ENCODE peak calls at places on chromosome 14, in six cellular contexts. One of them, this sample, is unnamed.

GRCh38 chr14:68702578-68702977 is 90.3 kb downstream of the ZFP36L1 start:
- DNase-seq in central memory CD8-positive, alpha-beta T cell: no peak
- DNase-seq in stimulated activated CD4-positive, alpha-beta T cell treated with anti-CD3 and anti-CD28 coated beads, Interleukin-15, amount 100 ng/mL, for 1 hour: no peak
- DNase-seq in type B pancreatic cell: no peak
- DNase-seq in dermis blood vessel endothelial cell: no peak
- DNase-seq in CD4-positive, CD25-positive, alpha-beta regulatory T cell: no peak
- DNase-seq in this sample: no peak

GRCh38 chr14:99497341-99497740 is 16.1 kb downstream of the CCNK start:
- DNase-seq in central memory CD8-positive, alpha-beta T cell: no peak
- DNase-seq in stimulated activated CD4-positive, alpha-beta T cell treated with anti-CD3 and anti-CD28 coated beads, Interleukin-15, amount 100 ng/mL, for 1 hour: no peak
- DNase-seq in type B pancreatic cell: no peak
- DNase-seq in dermis blood vessel endothelial cell: no peak
- DNase-seq in CD4-positive, CD25-positive, alpha-beta regulatory T cell: no peak
- DNase-seq in this sample: no peak

GRCh38 chr14:60327447-60328331 is 78.7 kb downstream of the PPM1A start:
- DNase-seq in central memory CD8-positive, alpha-beta T cell: no peak
- DNase-seq in stimulated activated CD4-positive, alpha-beta T cell treated with anti-CD3 and anti-CD28 coated beads, Interleukin-15, amount 100 ng/mL, for 1 hour: peak
- DNase-seq in type B pancreatic cell: no peak
- DNase-seq in dermis blood vessel endothelial cell: peak
- DNase-seq in CD4-positive, CD25-positive, alpha-beta regulatory T cell: peak
- DNase-seq in this sample: no peak

GRCh38 chr14:42224053-42224888 is 617.6 kb downstream of the LRFN5 start:
- DNase-seq in central memory CD8-positive, alpha-beta T cell: no peak
- DNase-seq in stimulated activated CD4-positive, alpha-beta T cell treated with anti-CD3 and anti-CD28 coated beads, Interleukin-15, amount 100 ng/mL, for 1 hour: no peak
- DNase-seq in type B pancreatic cell: no peak
- DNase-seq in dermis blood vessel endothelial cell: peak
- DNase-seq in CD4-positive, CD25-positive, alpha-beta regulatory T cell: no peak
- DNase-seq in this sample: no peak

GRCh38 chr14:59918824-59919581 is 941 bp upstream of the LRRC9 start:
- DNase-seq in central memory CD8-positive, alpha-beta T cell: no peak
- DNase-seq in stimulated activated CD4-positive, alpha-beta T cell treated with anti-CD3 and anti-CD28 coated beads, Interleukin-15, amount 100 ng/mL, for 1 hour: no peak
- DNase-seq in type B pancreatic cell: no peak
- DNase-seq in dermis blood vessel endothelial cell: peak
- DNase-seq in CD4-positive, CD25-positive, alpha-beta regulatory T cell: peak
- DNase-seq in this sample: no peak

GRCh38 chr14:69784942-69785341 is 12.1 kb downstream of the SLC10A1 start:
- DNase-seq in central memory CD8-positive, alpha-beta T cell: no peak
- DNase-seq in stimulated activated CD4-positive, alpha-beta T cell treated with anti-CD3 and anti-CD28 coated beads, Interleukin-15, amount 100 ng/mL, for 1 hour: no peak
- DNase-seq in type B pancreatic cell: no peak
- DNase-seq in dermis blood vessel endothelial cell: no peak
- DNase-seq in CD4-positive, CD25-positive, alpha-beta regulatory T cell: no peak
- DNase-seq in this sample: no peak

GRCh38 chr14:74144789-74145188 is 60.0 kb downstream of the LIN52 start:
- DNase-seq in central memory CD8-positive, alpha-beta T cell: no peak
- DNase-seq in stimulated activated CD4-positive, alpha-beta T cell treated with anti-CD3 and anti-CD28 coated beads, Interleukin-15, amount 100 ng/mL, for 1 hour: no peak
- DNase-seq in type B pancreatic cell: no peak
- DNase-seq in dermis blood vessel endothelial cell: no peak
- DNase-seq in CD4-positive, CD25-positive, alpha-beta regulatory T cell: peak
- DNase-seq in this sample: no peak

GRCh38 chr14:91749857-91750256 is 18.0 kb upstream of the CATSPERB start:
- DNase-seq in central memory CD8-positive, alpha-beta T cell: no peak
- DNase-seq in stimulated activated CD4-positive, alpha-beta T cell treated with anti-CD3 and anti-CD28 coated beads, Interleukin-15, amount 100 ng/mL, for 1 hour: no peak
- DNase-seq in type B pancreatic cell: no peak
- DNase-seq in dermis blood vessel endothelial cell: no peak
- DNase-seq in CD4-positive, CD25-positive, alpha-beta regulatory T cell: no peak
- DNase-seq in this sample: no peak

GRCh38 chr14:103819503-103820307 is 27.7 kb downstream of the PPP1R13B start:
- DNase-seq in central memory CD8-positive, alpha-beta T cell: no peak
- DNase-seq in stimulated activated CD4-positive, alpha-beta T cell treated with anti-CD3 and anti-CD28 coated beads, Interleukin-15, amount 100 ng/mL, for 1 hour: no peak
- DNase-seq in type B pancreatic cell: no peak
- DNase-seq in dermis blood vessel endothelial cell: peak
- DNase-seq in CD4-positive, CD25-positive, alpha-beta regulatory T cell: no peak
- DNase-seq in this sample: no peak

GRCh38 chr14:83779266-83779665 is 1750.7 kb upstream of the FLRT2 start:
- DNase-seq in central memory CD8-positive, alpha-beta T cell: no peak
- DNase-seq in stimulated activated CD4-positive, alpha-beta T cell treated with anti-CD3 and anti-CD28 coated beads, Interleukin-15, amount 100 ng/mL, for 1 hour: no peak
- DNase-seq in type B pancreatic cell: no peak
- DNase-seq in dermis blood vessel endothelial cell: peak
- DNase-seq in CD4-positive, CD25-positive, alpha-beta regulatory T cell: no peak
- DNase-seq in this sample: no peak

GRCh38 chr14:31932675-31933074 is 144.4 kb upstream of the ARHGAP5 start:
- DNase-seq in central memory CD8-positive, alpha-beta T cell: no peak
- DNase-seq in stimulated activated CD4-positive, alpha-beta T cell treated with anti-CD3 and anti-CD28 coated beads, Interleukin-15, amount 100 ng/mL, for 1 hour: no peak
- DNase-seq in type B pancreatic cell: no peak
- DNase-seq in dermis blood vessel endothelial cell: no peak
- DNase-seq in CD4-positive, CD25-positive, alpha-beta regulatory T cell: no peak
- DNase-seq in this sample: no peak

GRCh38 chr14:45261209-45261608 is 8.2 kb upstream of the MIS18BP1 start:
- DNase-seq in central memory CD8-positive, alpha-beta T cell: no peak
- DNase-seq in stimulated activated CD4-positive, alpha-beta T cell treated with anti-CD3 and anti-CD28 coated beads, Interleukin-15, amount 100 ng/mL, for 1 hour: no peak
- DNase-seq in type B pancreatic cell: no peak
- DNase-seq in dermis blood vessel endothelial cell: no peak
- DNase-seq in CD4-positive, CD25-positive, alpha-beta regulatory T cell: no peak
- DNase-seq in this sample: no peak

GRCh38 chr14:76844223-76844622 is 18.0 kb downstream of the LRRC74A start:
- DNase-seq in central memory CD8-positive, alpha-beta T cell: no peak
- DNase-seq in stimulated activated CD4-positive, alpha-beta T cell treated with anti-CD3 and anti-CD28 coated beads, Interleukin-15, amount 100 ng/mL, for 1 hour: peak
- DNase-seq in type B pancreatic cell: no peak
- DNase-seq in dermis blood vessel endothelial cell: peak
- DNase-seq in CD4-positive, CD25-positive, alpha-beta regulatory T cell: peak
- DNase-seq in this sample: peak

GRCh38 chr14:95046711-95047681 is 110.3 kb downstream of the DICER1 start:
- DNase-seq in central memory CD8-positive, alpha-beta T cell: no peak
- DNase-seq in stimulated activated CD4-positive, alpha-beta T cell treated with anti-CD3 and anti-CD28 coated beads, Interleukin-15, amount 100 ng/mL, for 1 hour: no peak
- DNase-seq in type B pancreatic cell: no peak
- DNase-seq in dermis blood vessel endothelial cell: no peak
- DNase-seq in CD4-positive, CD25-positive, alpha-beta regulatory T cell: no peak
- DNase-seq in this sample: no peak

GRCh38 chr14:103861413-103862392 is 14.3 kb upstream of the PPP1R13B start:
- DNase-seq in central memory CD8-positive, alpha-beta T cell: no peak
- DNase-seq in stimulated activated CD4-positive, alpha-beta T cell treated with anti-CD3 and anti-CD28 coated beads, Interleukin-15, amount 100 ng/mL, for 1 hour: no peak
- DNase-seq in type B pancreatic cell: no peak
- DNase-seq in dermis blood vessel endothelial cell: no peak
- DNase-seq in CD4-positive, CD25-positive, alpha-beta regulatory T cell: no peak
- DNase-seq in this sample: no peak

GRCh38 chr14:41925409-41925808 is 318.7 kb downstream of the LRFN5 start:
- DNase-seq in central memory CD8-positive, alpha-beta T cell: no peak
- DNase-seq in stimulated activated CD4-positive, alpha-beta T cell treated with anti-CD3 and anti-CD28 coated beads, Interleukin-15, amount 100 ng/mL, for 1 hour: no peak
- DNase-seq in type B pancreatic cell: no peak
- DNase-seq in dermis blood vessel endothelial cell: no peak
- DNase-seq in CD4-positive, CD25-positive, alpha-beta regulatory T cell: no peak
- DNase-seq in this sample: no peak

GRCh38 chr14:32038876-32039275 is 38.2 kb upstream of the ARHGAP5 start:
- DNase-seq in central memory CD8-positive, alpha-beta T cell: no peak
- DNase-seq in stimulated activated CD4-positive, alpha-beta T cell treated with anti-CD3 and anti-CD28 coated beads, Interleukin-15, amount 100 ng/mL, for 1 hour: no peak
- DNase-seq in type B pancreatic cell: no peak
- DNase-seq in dermis blood vessel endothelial cell: no peak
- DNase-seq in CD4-positive, CD25-positive, alpha-beta regulatory T cell: no peak
- DNase-seq in this sample: no peak

GRCh38 chr14:92340938-92341337 is 18.0 kb downstream of the SLC24A4 start:
- DNase-seq in central memory CD8-positive, alpha-beta T cell: no peak
- DNase-seq in stimulated activated CD4-positive, alpha-beta T cell treated with anti-CD3 and anti-CD28 coated beads, Interleukin-15, amount 100 ng/mL, for 1 hour: no peak
- DNase-seq in type B pancreatic cell: no peak
- DNase-seq in dermis blood vessel endothelial cell: no peak
- DNase-seq in CD4-positive, CD25-positive, alpha-beta regulatory T cell: no peak
- DNase-seq in this sample: no peak

GRCh38 chr14:68795602-68796417 is 2.9 kb upstream of the ZFP36L1 start:
- DNase-seq in central memory CD8-positive, alpha-beta T cell: peak
- DNase-seq in stimulated activated CD4-positive, alpha-beta T cell treated with anti-CD3 and anti-CD28 coated beads, Interleukin-15, amount 100 ng/mL, for 1 hour: peak
- DNase-seq in type B pancreatic cell: peak
- DNase-seq in dermis blood vessel endothelial cell: peak
- DNase-seq in CD4-positive, CD25-positive, alpha-beta regulatory T cell: peak
- DNase-seq in this sample: peak

GRCh38 chr14:70655110-70655826 is 13.6 kb downstream of the TTC9 start:
- DNase-seq in central memory CD8-positive, alpha-beta T cell: peak
- DNase-seq in stimulated activated CD4-positive, alpha-beta T cell treated with anti-CD3 and anti-CD28 coated beads, Interleukin-15, amount 100 ng/mL, for 1 hour: peak
- DNase-seq in type B pancreatic cell: no peak
- DNase-seq in dermis blood vessel endothelial cell: peak
- DNase-seq in CD4-positive, CD25-positive, alpha-beta regulatory T cell: peak
- DNase-seq in this sample: peak

GRCh38 chr14:73591690-73592448 is at the start of gene ACOT4:
- DNase-seq in central memory CD8-positive, alpha-beta T cell: peak
- DNase-seq in stimulated activated CD4-positive, alpha-beta T cell treated with anti-CD3 and anti-CD28 coated beads, Interleukin-15, amount 100 ng/mL, for 1 hour: peak
- DNase-seq in type B pancreatic cell: no peak
- DNase-seq in dermis blood vessel endothelial cell: peak
- DNase-seq in CD4-positive, CD25-positive, alpha-beta regulatory T cell: peak
- DNase-seq in this sample: peak

GRCh38 chr14:55850803-55851202 is 267.4 kb upstream of the PELI2 start:
- DNase-seq in central memory CD8-positive, alpha-beta T cell: no peak
- DNase-seq in stimulated activated CD4-positive, alpha-beta T cell treated with anti-CD3 and anti-CD28 coated beads, Interleukin-15, amount 100 ng/mL, for 1 hour: no peak
- DNase-seq in type B pancreatic cell: no peak
- DNase-seq in dermis blood vessel endothelial cell: peak
- DNase-seq in CD4-positive, CD25-positive, alpha-beta regulatory T cell: no peak
- DNase-seq in this sample: no peak

GRCh38 chr14:101075801-101076413 is 172.4 kb upstream of the RTL1 start:
- DNase-seq in central memory CD8-positive, alpha-beta T cell: no peak
- DNase-seq in stimulated activated CD4-positive, alpha-beta T cell treated with anti-CD3 and anti-CD28 coated beads, Interleukin-15, amount 100 ng/mL, for 1 hour: no peak
- DNase-seq in type B pancreatic cell: peak
- DNase-seq in dermis blood vessel endothelial cell: no peak
- DNase-seq in CD4-positive, CD25-positive, alpha-beta regulatory T cell: no peak
- DNase-seq in this sample: no peak

This sample was measured in activated T-helper 1 cell treated with anti-CD3 and anti-CD28 coated beads, Interleukin-2, amount 50 U/mL, for 16 hours.